ENCODE peak calls at places on chromosome 4, in six cellular contexts. L is psoas muscle, K is pons, B is epithelial cell of esophagus, V is SK-N-DZ, D is tibial artery. I is an unnamed sample.

GRCh38 chr4:57607616-57608150 is 497.5 kb upstream of the IGFBP7 start:
- DNase-seq in V (no peak), D (no peak), B (peak; percentile 30), L (no peak), K (no peak), I (no peak)

GRCh38 chr4:19739101-19739651 is 512.5 kb upstream of the SLIT2 start:
- DNase-seq in B (peak; percentile 89), L (no peak), D (no peak), K (no peak), V (no peak), I (no peak)

GRCh38 chr4:2266821-2267220 is 4.9 kb upstream of the MXD4 start:
- DNase-seq in B (no peak), V (no peak), L (peak; percentile 6), K (no peak), D (no peak), I (no peak)

GRCh38 chr4:176805155-176805554 is 12.4 kb upstream of the VEGFC start:
- DNase-seq in K (no peak), L (no peak), V (no peak), B (peak; percentile 60), D (no peak), I (no peak)

GRCh38 chr4:83782591-83782990 is 246.7 kb downstream of the GPAT3 start:
- DNase-seq in V (no peak), K (no peak), L (no peak), D (no peak), B (peak; percentile 10), I (no peak)

GRCh38 chr4:89111833-89112563 is 665 bp downstream of the TIGD2 start:
- DNase-seq in V (peak; percentile 20), D (no peak), B (peak; percentile 99), L (no peak), K (peak; percentile 42), I (no peak)

GRCh38 chr4:76950052-76950845 is 697 bp downstream of the SEPTIN11 start:
- DNase-seq in V (peak; percentile 47), B (peak; percentile 46), D (peak; percentile 76), K (peak; percentile 39), L (peak; percentile 64), I (peak; percentile 49)

GRCh38 chr4:165325732-165326512 is 1.5 kb upstream of the MSMO1 start:
- DNase-seq in L (no peak), K (peak; percentile 38), B (peak; percentile 90), V (no peak), D (no peak), I (peak; percentile 19)

GRCh38 chr4:56641494-56642051 is 39.5 kb downstream of the HOPX start:
- DNase-seq in B (peak; percentile 91), V (no peak), D (no peak), L (no peak), K (no peak), I (no peak)

GRCh38 chr4:106569151-106570029 is 200.8 kb upstream of the GIMD1 start:
- DNase-seq in V (peak; percentile 10), L (no peak), B (peak; percentile 35), K (no peak), D (no peak), I (no peak)

GRCh38 chr4:140268441-140268840 is 105.0 kb upstream of the SCOC start:
- DNase-seq in L (no peak), B (no peak), K (no peak), V (no peak), D (no peak), I (no peak)

GRCh38 chr4:174714393-174715211 is 114.4 kb downstream of the GLRA3 start:
- DNase-seq in K (peak; percentile 25), D (no peak), B (peak; percentile 78), V (peak; percentile 29), L (no peak), I (no peak)

GRCh38 chr4:41437264-41437566 is 100.7 kb upstream of the LIMCH1 start:
- DNase-seq in K (no peak), V (peak; percentile 15), L (no peak), B (no peak), D (no peak), I (no peak)

GRCh38 chr4:152369203-152369902 is 166.5 kb downstream of the FBXW7 start:
- DNase-seq in B (no peak), K (no peak), D (no peak), L (no peak), V (no peak), I (no peak)

GRCh38 chr4:6562931-6563901 is 11.8 kb upstream of the MAN2B2 start:
- DNase-seq in B (peak; percentile 42), V (no peak), L (no peak), D (no peak), K (no peak), I (no peak)

GRCh38 chr4:3879681-3880594 is 113.8 kb downstream of the ADRA2C start:
- DNase-seq in D (peak; percentile 56), L (no peak), K (no peak), V (no peak), B (no peak), I (no peak)

GRCh38 chr4:26273308-26273980 is 47.4 kb upstream of the RBPJ start:
- DNase-seq in L (peak; percentile 21), V (no peak), B (no peak), K (peak; percentile 28), D (peak; percentile 71), I (no peak)